ENCODE peak calls at places on chromosome 20, in four cellular contexts. W is stimulated activated CD4-positive, alpha-beta T cell treated with anti-CD3 and anti-CD28 coated beads, Interleukin-1b, Interleukin-23, amount 100 ng/mL, for 4 hours; U is fibroblast of pulmonary artery; E is GM03348. Y is an unnamed sample.

GRCh38 chr20:48153105-48153504 is 367.8 kb upstream of the SULF2 start:
- DNase-seq in W (no peak), U (no peak), E (no peak), Y (no peak)

GRCh38 chr20:59891581-59891980 is 41.9 kb downstream of the SYCP2 start:
- DNase-seq in W (no peak), U (no peak), E (no peak), Y (no peak)

GRCh38 chr20:37327748-37328147 is 18.2 kb upstream of the SRC start:
- DNase-seq in W (no peak), U (peak; percentile 79), E (peak; percentile 88), Y (no peak)

GRCh38 chr20:4957939-4958362 is 43.4 kb downstream of the SLC23A2 start:
- DNase-seq in W (no peak), U (no peak), E (peak; percentile 37), Y (no peak)

GRCh38 chr20:64066984-64067605 is 4.1 kb downstream of the TCEA2 start:
- DNase-seq in W (no peak), U (no peak), E (no peak), Y (no peak)

GRCh38 chr20:57618091-57618765 is 2.0 kb downstream of the ZBP1 start:
- DNase-seq in W (no peak), U (no peak), E (no peak), Y (no peak)

GRCh38 chr20:40961686-40962640 is 66.7 kb upstream of the TOP1 start:
- DNase-seq in W (no peak), U (peak; percentile 11), E (no peak), Y (no peak)

GRCh38 chr20:53914861-53915458 is 155.4 kb downstream of the BCAS1 start:
- DNase-seq in W (no peak), U (no peak), E (no peak), Y (peak; percentile 34)

GRCh38 chr20:10447028-10447427 is 11.9 kb downstream of the SLX4IP start:
- DNase-seq in W (peak; percentile 37), U (peak; percentile 62), E (peak; percentile 74), Y (peak; percentile 82)

GRCh38 chr20:49508435-49509199 is 26.1 kb upstream of the KCNB1 start:
- DNase-seq in W (no peak), U (peak; percentile 64), E (peak; percentile 73), Y (peak; percentile 66)

GRCh38 chr20:56400001-56400640 is 7.7 kb downstream of the CSTF1 start:
- DNase-seq in W (peak; percentile 65), U (peak; percentile 93), E (peak; percentile 74), Y (peak; percentile 91)

GRCh38 chr20:38225900-38226263 is 34.7 kb downstream of the KIAA1755 start:
- DNase-seq in W (no peak), U (peak; percentile 61), E (no peak), Y (no peak)

GRCh38 chr20:40897177-40897700 is 131.4 kb upstream of the TOP1 start:
- DNase-seq in W (no peak), U (no peak), E (peak; percentile 70), Y (peak; percentile 85)

GRCh38 chr20:36468149-36469000 is 72.9 kb upstream of the MYL9 start:
- DNase-seq in W (no peak), U (no peak), E (no peak), Y (no peak)

GRCh38 chr20:34532751-34533150 is 16.5 kb downstream of the DYNLRB1 start:
- DNase-seq in W (no peak), U (no peak), E (no peak), Y (no peak)

GRCh38 chr20:31833130-31833930 is 12.1 kb downstream of the FOXS1 start:
- DNase-seq in W (peak; percentile 31), U (peak; percentile 55), E (peak; percentile 72), Y (peak; percentile 61)

GRCh38 chr20:2032168-2032567 is 38.3 kb upstream of the PDYN start:
- DNase-seq in W (no peak), U (no peak), E (no peak), Y (no peak)

GRCh38 chr20:58592076-58592695 is 58.9 kb upstream of the STX16 start:
- DNase-seq in W (no peak), U (no peak), E (no peak), Y (no peak)

Y was measured in adipocyte.